ENCODE peak calls at places on chromosome 2, in four cellular contexts. One of them, this sample, is unnamed.

GRCh38 chr2:144675731-144676130 is 155.8 kb upstream of the ZEB2 start:
- DNase-seq in GM20000: no peak
- DNase-seq in SHP77 treated with DMSO at 0.1 percent for 48 hours: no peak
- DNase-seq in SK-N-SH: no peak
- DNase-seq in this sample: no peak

GRCh38 chr2:7424481-7424880 is 507.3 kb downstream of the RNF144A start:
- DNase-seq in GM20000: no peak
- DNase-seq in SHP77 treated with DMSO at 0.1 percent for 48 hours: no peak
- DNase-seq in SK-N-SH: no peak
- DNase-seq in this sample: no peak

GRCh38 chr2:215825709-215826108 is 187.6 kb downstream of the MREG start:
- DNase-seq in GM20000: no peak
- DNase-seq in SHP77 treated with DMSO at 0.1 percent for 48 hours: no peak
- DNase-seq in SK-N-SH: no peak
- DNase-seq in this sample: no peak

GRCh38 chr2:24490674-24491625 is at the start of gene NCOA1:
- DNase-seq in GM20000: peak; percentile 95
- DNase-seq in SHP77 treated with DMSO at 0.1 percent for 48 hours: peak; percentile 66
- DNase-seq in SK-N-SH: peak; percentile 97
- DNase-seq in this sample: peak; percentile 90

GRCh38 chr2:225083276-225083675 is 41.0 kb upstream of the DOCK10 start:
- DNase-seq in GM20000: no peak
- DNase-seq in SHP77 treated with DMSO at 0.1 percent for 48 hours: no peak
- DNase-seq in SK-N-SH: no peak
- DNase-seq in this sample: no peak

GRCh38 chr2:138922973-138923563 is 142.9 kb upstream of the NXPH2 start:
- DNase-seq in GM20000: no peak
- DNase-seq in SHP77 treated with DMSO at 0.1 percent for 48 hours: no peak
- DNase-seq in SK-N-SH: peak; percentile 11
- DNase-seq in this sample: no peak

GRCh38 chr2:17667898-17668297 is 85.7 kb downstream of the SMC6 start:
- DNase-seq in GM20000: no peak
- DNase-seq in SHP77 treated with DMSO at 0.1 percent for 48 hours: no peak
- DNase-seq in SK-N-SH: no peak
- DNase-seq in this sample: no peak

GRCh38 chr2:29841386-29842004 is 79.9 kb downstream of the ALK start:
- DNase-seq in GM20000: peak; percentile 54
- DNase-seq in SHP77 treated with DMSO at 0.1 percent for 48 hours: no peak
- DNase-seq in SK-N-SH: peak; percentile 60
- DNase-seq in this sample: peak; percentile 53

GRCh38 chr2:205903549-205904129 is 182.3 kb downstream of the INO80D start:
- DNase-seq in GM20000: peak; percentile 44
- DNase-seq in SHP77 treated with DMSO at 0.1 percent for 48 hours: no peak
- DNase-seq in SK-N-SH: peak; percentile 57
- DNase-seq in this sample: no peak

GRCh38 chr2:232580648-232580981 is 30.1 kb downstream of the EIF4E2 start:
- DNase-seq in GM20000: no peak
- DNase-seq in SHP77 treated with DMSO at 0.1 percent for 48 hours: no peak
- DNase-seq in SK-N-SH: no peak
- DNase-seq in this sample: no peak